ENCODE peak calls at places on chromosome 2, in six cellular contexts. One of them, this sample, is unnamed.

GRCh38 chr2:40511661-40512213 is 59.8 kb upstream of the SLC8A1 start:
- DNase-seq in GM04503: peak
- DNase-seq in stimulated activated naive CD8-positive, alpha-beta T cell treated with anti-CD3 and anti-CD28 coated beads, Interleukin-15, Interleukin-2, amounts not matched to agents 100 U/mL and 50 U/mL, for 24 hours: no peak
- DNase-seq in transverse colon: peak
- DNase-seq in T-helper 9 cell: no peak
- DNase-seq in stimulated activated CD8-positive, alpha-beta memory T cell treated with anti-CD3 and anti-CD28 coated beads, Interleukin-7, amount 100 ng/mL, for 1 hour: no peak
- DNase-seq in this sample: no peak

GRCh38 chr2:125553768-125554167 is 1102.2 kb upstream of the GYPC start:
- DNase-seq in GM04503: no peak
- DNase-seq in T-helper 9 cell: no peak
- DNase-seq in stimulated activated naive CD8-positive, alpha-beta T cell treated with anti-CD3 and anti-CD28 coated beads, Interleukin-15, Interleukin-2, amounts not matched to agents 100 U/mL and 50 U/mL, for 24 hours: no peak
- DNase-seq in transverse colon: no peak
- DNase-seq in stimulated activated CD8-positive, alpha-beta memory T cell treated with anti-CD3 and anti-CD28 coated beads, Interleukin-7, amount 100 ng/mL, for 1 hour: no peak
- DNase-seq in this sample: no peak

GRCh38 chr2:100870652-100871531 is 51.0 kb downstream of the NPAS2 start:
- DNase-seq in stimulated activated CD8-positive, alpha-beta memory T cell treated with anti-CD3 and anti-CD28 coated beads, Interleukin-7, amount 100 ng/mL, for 1 hour: no peak
- DNase-seq in GM04503: no peak
- DNase-seq in transverse colon: no peak
- DNase-seq in stimulated activated naive CD8-positive, alpha-beta T cell treated with anti-CD3 and anti-CD28 coated beads, Interleukin-15, Interleukin-2, amounts not matched to agents 100 U/mL and 50 U/mL, for 24 hours: no peak
- DNase-seq in T-helper 9 cell: no peak
- DNase-seq in this sample: no peak

GRCh38 chr2:11778923-11779757 is 32.7 kb downstream of the LPIN1 start:
- DNase-seq in transverse colon: peak
- DNase-seq in T-helper 9 cell: peak
- DNase-seq in stimulated activated naive CD8-positive, alpha-beta T cell treated with anti-CD3 and anti-CD28 coated beads, Interleukin-15, Interleukin-2, amounts not matched to agents 100 U/mL and 50 U/mL, for 24 hours: peak
- DNase-seq in stimulated activated CD8-positive, alpha-beta memory T cell treated with anti-CD3 and anti-CD28 coated beads, Interleukin-7, amount 100 ng/mL, for 1 hour: peak
- DNase-seq in GM04503: no peak
- DNase-seq in this sample: peak

GRCh38 chr2:176583530-176584101 is 314.4 kb downstream of the MTX2 start:
- DNase-seq in GM04503: no peak
- DNase-seq in T-helper 9 cell: no peak
- DNase-seq in transverse colon: peak
- DNase-seq in stimulated activated naive CD8-positive, alpha-beta T cell treated with anti-CD3 and anti-CD28 coated beads, Interleukin-15, Interleukin-2, amounts not matched to agents 100 U/mL and 50 U/mL, for 24 hours: no peak
- DNase-seq in stimulated activated CD8-positive, alpha-beta memory T cell treated with anti-CD3 and anti-CD28 coated beads, Interleukin-7, amount 100 ng/mL, for 1 hour: no peak
- DNase-seq in this sample: no peak

GRCh38 chr2:241810304-241811208 is 1.6 kb downstream of the NEU4 start:
- DNase-seq in stimulated activated CD8-positive, alpha-beta memory T cell treated with anti-CD3 and anti-CD28 coated beads, Interleukin-7, amount 100 ng/mL, for 1 hour: no peak
- DNase-seq in transverse colon: peak
- DNase-seq in stimulated activated naive CD8-positive, alpha-beta T cell treated with anti-CD3 and anti-CD28 coated beads, Interleukin-15, Interleukin-2, amounts not matched to agents 100 U/mL and 50 U/mL, for 24 hours: no peak
- DNase-seq in T-helper 9 cell: no peak
- DNase-seq in GM04503: no peak
- DNase-seq in this sample: no peak

GRCh38 chr2:106562826-106563594 is 75.8 kb downstream of the CD8B2 start:
- DNase-seq in GM04503: no peak
- DNase-seq in T-helper 9 cell: no peak
- DNase-seq in stimulated activated CD8-positive, alpha-beta memory T cell treated with anti-CD3 and anti-CD28 coated beads, Interleukin-7, amount 100 ng/mL, for 1 hour: no peak
- DNase-seq in stimulated activated naive CD8-positive, alpha-beta T cell treated with anti-CD3 and anti-CD28 coated beads, Interleukin-15, Interleukin-2, amounts not matched to agents 100 U/mL and 50 U/mL, for 24 hours: no peak
- DNase-seq in transverse colon: no peak
- DNase-seq in this sample: no peak

GRCh38 chr2:5730386-5730785 is 38.2 kb downstream of the SOX11 start:
- DNase-seq in stimulated activated naive CD8-positive, alpha-beta T cell treated with anti-CD3 and anti-CD28 coated beads, Interleukin-15, Interleukin-2, amounts not matched to agents 100 U/mL and 50 U/mL, for 24 hours: no peak
- DNase-seq in transverse colon: no peak
- DNase-seq in T-helper 9 cell: no peak
- DNase-seq in GM04503: no peak
- DNase-seq in stimulated activated CD8-positive, alpha-beta memory T cell treated with anti-CD3 and anti-CD28 coated beads, Interleukin-7, amount 100 ng/mL, for 1 hour: no peak
- DNase-seq in this sample: no peak

GRCh38 chr2:27653397-27653796 is 10.0 kb downstream of the SUPT7L start:
- DNase-seq in stimulated activated naive CD8-positive, alpha-beta T cell treated with anti-CD3 and anti-CD28 coated beads, Interleukin-15, Interleukin-2, amounts not matched to agents 100 U/mL and 50 U/mL, for 24 hours: no peak
- DNase-seq in T-helper 9 cell: no peak
- DNase-seq in stimulated activated CD8-positive, alpha-beta memory T cell treated with anti-CD3 and anti-CD28 coated beads, Interleukin-7, amount 100 ng/mL, for 1 hour: no peak
- DNase-seq in GM04503: no peak
- DNase-seq in transverse colon: no peak
- DNase-seq in this sample: no peak

GRCh38 chr2:172826522-172826921 is 90.9 kb downstream of the RAPGEF4 start:
- DNase-seq in stimulated activated naive CD8-positive, alpha-beta T cell treated with anti-CD3 and anti-CD28 coated beads, Interleukin-15, Interleukin-2, amounts not matched to agents 100 U/mL and 50 U/mL, for 24 hours: no peak
- DNase-seq in stimulated activated CD8-positive, alpha-beta memory T cell treated with anti-CD3 and anti-CD28 coated beads, Interleukin-7, amount 100 ng/mL, for 1 hour: no peak
- DNase-seq in transverse colon: no peak
- DNase-seq in GM04503: no peak
- DNase-seq in T-helper 9 cell: no peak
- DNase-seq in this sample: no peak

GRCh38 chr2:30026091-30027055 is 105.0 kb upstream of the ALK start:
- DNase-seq in transverse colon: peak
- DNase-seq in stimulated activated naive CD8-positive, alpha-beta T cell treated with anti-CD3 and anti-CD28 coated beads, Interleukin-15, Interleukin-2, amounts not matched to agents 100 U/mL and 50 U/mL, for 24 hours: peak
- DNase-seq in stimulated activated CD8-positive, alpha-beta memory T cell treated with anti-CD3 and anti-CD28 coated beads, Interleukin-7, amount 100 ng/mL, for 1 hour: no peak
- DNase-seq in T-helper 9 cell: no peak
- DNase-seq in GM04503: peak
- DNase-seq in this sample: no peak

GRCh38 chr2:75571730-75572430 is 11.1 kb upstream of the EVA1A start:
- DNase-seq in stimulated activated CD8-positive, alpha-beta memory T cell treated with anti-CD3 and anti-CD28 coated beads, Interleukin-7, amount 100 ng/mL, for 1 hour: no peak
- DNase-seq in stimulated activated naive CD8-positive, alpha-beta T cell treated with anti-CD3 and anti-CD28 coated beads, Interleukin-15, Interleukin-2, amounts not matched to agents 100 U/mL and 50 U/mL, for 24 hours: no peak
- DNase-seq in GM04503: no peak
- DNase-seq in transverse colon: no peak
- DNase-seq in T-helper 9 cell: no peak
- DNase-seq in this sample: no peak

GRCh38 chr2:189631849-189632248 is 29.4 kb upstream of the ASNSD1 start:
- DNase-seq in stimulated activated naive CD8-positive, alpha-beta T cell treated with anti-CD3 and anti-CD28 coated beads, Interleukin-15, Interleukin-2, amounts not matched to agents 100 U/mL and 50 U/mL, for 24 hours: no peak
- DNase-seq in transverse colon: no peak
- DNase-seq in stimulated activated CD8-positive, alpha-beta memory T cell treated with anti-CD3 and anti-CD28 coated beads, Interleukin-7, amount 100 ng/mL, for 1 hour: no peak
- DNase-seq in T-helper 9 cell: no peak
- DNase-seq in GM04503: no peak
- DNase-seq in this sample: no peak

GRCh38 chr2:228600265-228600664 is 418.8 kb upstream of the SPHKAP start:
- DNase-seq in transverse colon: no peak
- DNase-seq in T-helper 9 cell: no peak
- DNase-seq in GM04503: peak
- DNase-seq in stimulated activated naive CD8-positive, alpha-beta T cell treated with anti-CD3 and anti-CD28 coated beads, Interleukin-15, Interleukin-2, amounts not matched to agents 100 U/mL and 50 U/mL, for 24 hours: no peak
- DNase-seq in stimulated activated CD8-positive, alpha-beta memory T cell treated with anti-CD3 and anti-CD28 coated beads, Interleukin-7, amount 100 ng/mL, for 1 hour: no peak
- DNase-seq in this sample: no peak

GRCh38 chr2:152847067-152847466 is 128.6 kb downstream of the ARL6IP6 start:
- DNase-seq in GM04503: peak
- DNase-seq in stimulated activated naive CD8-positive, alpha-beta T cell treated with anti-CD3 and anti-CD28 coated beads, Interleukin-15, Interleukin-2, amounts not matched to agents 100 U/mL and 50 U/mL, for 24 hours: no peak
- DNase-seq in transverse colon: no peak
- DNase-seq in stimulated activated CD8-positive, alpha-beta memory T cell treated with anti-CD3 and anti-CD28 coated beads, Interleukin-7, amount 100 ng/mL, for 1 hour: no peak
- DNase-seq in T-helper 9 cell: no peak
- DNase-seq in this sample: no peak